ENCODE peak calls at places on chromosomes 1 and 21, in seven cellular contexts. One of them, this sample, is unnamed.

GRCh38 chr1:21149862-21150432 is 26.8 kb downstream of the EIF4G3 start:
- DNase-seq in uterus: no peak
- DNase-seq in HCT116: peak; percentile 72
- DNase-seq in A549: peak; percentile 52
- DNase-seq in CD4-positive, alpha-beta T cell: no peak
- DNase-seq in IMR-90: peak; percentile 96
- DNase-seq in endodermal cell: peak; percentile 53
- DNase-seq in this sample: no peak

GRCh38 chr1:162056043-162056442 is 13.4 kb upstream of the NOS1AP start:
- DNase-seq in uterus: peak; percentile 58
- DNase-seq in HCT116: peak; percentile 74
- DNase-seq in A549: peak; percentile 72
- DNase-seq in CD4-positive, alpha-beta T cell: peak; percentile 19
- DNase-seq in IMR-90: peak; percentile 67
- DNase-seq in endodermal cell: peak; percentile 93
- DNase-seq in this sample: peak; percentile 73

GRCh38 chr21:45013271-45013841 is 61.0 kb upstream of the ADARB1 start:
- DNase-seq in uterus: no peak
- DNase-seq in HCT116: no peak
- DNase-seq in A549: no peak
- DNase-seq in CD4-positive, alpha-beta T cell: no peak
- DNase-seq in IMR-90: no peak
- DNase-seq in endodermal cell: peak; percentile 75
- DNase-seq in this sample: peak; percentile 76

GRCh38 chr21:19853709-19854575 is 1144.3 kb upstream of the NCAM2 start:
- DNase-seq in uterus: no peak
- DNase-seq in HCT116: no peak
- DNase-seq in A549: no peak
- DNase-seq in CD4-positive, alpha-beta T cell: no peak
- DNase-seq in IMR-90: no peak
- DNase-seq in endodermal cell: peak; percentile 55
- DNase-seq in this sample: no peak

GRCh38 chr1:214864896-214865688 is 217.4 kb upstream of the KCNK2 start:
- DNase-seq in uterus: no peak
- DNase-seq in HCT116: no peak
- DNase-seq in A549: peak; percentile 22
- DNase-seq in CD4-positive, alpha-beta T cell: no peak
- DNase-seq in IMR-90: peak; percentile 87
- DNase-seq in endodermal cell: no peak
- DNase-seq in this sample: no peak

GRCh38 chr21:26171310-26172100 is 935 bp upstream of the APP start:
- DNase-seq in uterus: no peak
- DNase-seq in HCT116: no peak
- DNase-seq in A549: no peak
- DNase-seq in CD4-positive, alpha-beta T cell: no peak
- DNase-seq in IMR-90: no peak
- DNase-seq in endodermal cell: no peak
- DNase-seq in this sample: no peak

GRCh38 chr1:12088607-12089006 is 25.5 kb downstream of the TNFRSF8 start:
- DNase-seq in uterus: no peak
- DNase-seq in HCT116: no peak
- DNase-seq in A549: no peak
- DNase-seq in CD4-positive, alpha-beta T cell: peak; percentile 50
- DNase-seq in IMR-90: no peak
- DNase-seq in endodermal cell: no peak
- DNase-seq in this sample: peak; percentile 53

GRCh38 chr1:230268371-230269170 is 157.6 kb downstream of the PGBD5 start:
- DNase-seq in uterus: no peak
- DNase-seq in HCT116: peak; percentile 6
- DNase-seq in A549: peak; percentile 64
- DNase-seq in CD4-positive, alpha-beta T cell: no peak
- DNase-seq in IMR-90: peak; percentile 75
- DNase-seq in endodermal cell: peak; percentile 80
- DNase-seq in this sample: no peak

GRCh38 chr1:26999440-26999987 is 6.0 kb downstream of the TRNP1 start:
- DNase-seq in uterus: peak; percentile 91
- DNase-seq in HCT116: peak; percentile 83
- DNase-seq in A549: peak; percentile 90
- DNase-seq in CD4-positive, alpha-beta T cell: no peak
- DNase-seq in IMR-90: peak; percentile 98
- DNase-seq in endodermal cell: peak; percentile 95
- DNase-seq in this sample: peak; percentile 91

GRCh38 chr1:47324682-47325081 is 8.9 kb upstream of the CMPK1 start:
- DNase-seq in uterus: no peak
- DNase-seq in HCT116: no peak
- DNase-seq in A549: no peak
- DNase-seq in CD4-positive, alpha-beta T cell: no peak
- DNase-seq in IMR-90: no peak
- DNase-seq in endodermal cell: no peak
- DNase-seq in this sample: no peak

GRCh38 chr1:241716915-241717651 is 65.0 kb downstream of the WDR64 start:
- DNase-seq in uterus: no peak
- DNase-seq in HCT116: no peak
- DNase-seq in A549: no peak
- DNase-seq in CD4-positive, alpha-beta T cell: no peak
- DNase-seq in IMR-90: no peak
- DNase-seq in endodermal cell: no peak
- DNase-seq in this sample: no peak

GRCh38 chr1:204295666-204296065 is 64.1 kb downstream of the PLEKHA6 start:
- DNase-seq in uterus: no peak
- DNase-seq in HCT116: no peak
- DNase-seq in A549: no peak
- DNase-seq in CD4-positive, alpha-beta T cell: no peak
- DNase-seq in IMR-90: no peak
- DNase-seq in endodermal cell: no peak
- DNase-seq in this sample: no peak

GRCh38 chr21:35940074-35940927 is 120.0 kb downstream of the SETD4 start:
- DNase-seq in uterus: peak; percentile 45
- DNase-seq in HCT116: peak; percentile 68
- DNase-seq in A549: peak; percentile 61
- DNase-seq in CD4-positive, alpha-beta T cell: no peak
- DNase-seq in IMR-90: peak; percentile 81
- DNase-seq in endodermal cell: peak; percentile 55
- DNase-seq in this sample: no peak

GRCh38 chr21:42313501-42313969 is 1.7 kb downstream of the TFF3 start:
- DNase-seq in uterus: no peak
- DNase-seq in HCT116: no peak
- DNase-seq in A549: no peak
- DNase-seq in CD4-positive, alpha-beta T cell: no peak
- DNase-seq in IMR-90: no peak
- DNase-seq in endodermal cell: peak; percentile 86
- DNase-seq in this sample: no peak

GRCh38 chr21:37484535-37485474 is 118.2 kb downstream of the DYRK1A start:
- DNase-seq in uterus: no peak
- DNase-seq in HCT116: no peak
- DNase-seq in A549: no peak
- DNase-seq in CD4-positive, alpha-beta T cell: no peak
- DNase-seq in IMR-90: peak; percentile 20
- DNase-seq in endodermal cell: no peak
- DNase-seq in this sample: no peak

GRCh38 chr1:118785246-118785645 is 202.9 kb downstream of the TBX15 start:
- DNase-seq in uterus: no peak
- DNase-seq in HCT116: no peak
- DNase-seq in A549: no peak
- DNase-seq in CD4-positive, alpha-beta T cell: no peak
- DNase-seq in IMR-90: no peak
- DNase-seq in endodermal cell: no peak
- DNase-seq in this sample: peak; percentile 41

GRCh38 chr21:25733859-25734653 is 648 bp downstream of the ATP5PF start:
- DNase-seq in uterus: no peak
- DNase-seq in HCT116: no peak
- DNase-seq in A549: peak; percentile 1
- DNase-seq in CD4-positive, alpha-beta T cell: no peak
- DNase-seq in IMR-90: peak; percentile 35
- DNase-seq in endodermal cell: no peak
- DNase-seq in this sample: no peak

GRCh38 chr1:171676823-171677222 is 24.3 kb upstream of the MYOC start:
- DNase-seq in uterus: no peak
- DNase-seq in HCT116: no peak
- DNase-seq in A549: no peak
- DNase-seq in CD4-positive, alpha-beta T cell: no peak
- DNase-seq in IMR-90: no peak
- DNase-seq in endodermal cell: peak; percentile 6
- DNase-seq in this sample: no peak

GRCh38 chr1:27785763-27786162 is 12.7 kb downstream of the STX12 start:
- DNase-seq in uterus: no peak
- DNase-seq in HCT116: no peak
- DNase-seq in A549: no peak
- DNase-seq in CD4-positive, alpha-beta T cell: no peak
- DNase-seq in IMR-90: peak; percentile 29
- DNase-seq in endodermal cell: no peak
- DNase-seq in this sample: no peak

GRCh38 chr1:156675715-156676311 is 1.4 kb downstream of the NES start:
- DNase-seq in uterus: peak; percentile 61
- DNase-seq in HCT116: no peak
- DNase-seq in A549: no peak
- DNase-seq in CD4-positive, alpha-beta T cell: no peak
- DNase-seq in IMR-90: peak; percentile 39
- DNase-seq in endodermal cell: peak; percentile 85
- DNase-seq in this sample: no peak

GRCh38 chr1:35476099-35476674 is 81.0 kb downstream of the KIAA0319L start:
- DNase-seq in uterus: no peak
- DNase-seq in HCT116: no peak
- DNase-seq in A549: no peak
- DNase-seq in CD4-positive, alpha-beta T cell: no peak
- DNase-seq in IMR-90: peak; percentile 6
- DNase-seq in endodermal cell: no peak
- DNase-seq in this sample: no peak

GRCh38 chr1:241007668-241008067 is 349.3 kb downstream of the RGS7 start:
- DNase-seq in uterus: no peak
- DNase-seq in HCT116: no peak
- DNase-seq in A549: no peak
- DNase-seq in CD4-positive, alpha-beta T cell: no peak
- DNase-seq in IMR-90: no peak
- DNase-seq in endodermal cell: no peak
- DNase-seq in this sample: no peak

GRCh38 chr1:7768583-7768982 is 2.5 kb upstream of the VAMP3 start:
- DNase-seq in uterus: no peak
- DNase-seq in HCT116: no peak
- DNase-seq in A549: no peak
- DNase-seq in CD4-positive, alpha-beta T cell: no peak
- DNase-seq in IMR-90: no peak
- DNase-seq in endodermal cell: no peak
- DNase-seq in this sample: no peak

GRCh38 chr1:7770939-7771672 is at the start of gene VAMP3:
- DNase-seq in uterus: peak; percentile 83
- DNase-seq in HCT116: peak; percentile 44
- DNase-seq in A549: peak; percentile 80
- DNase-seq in CD4-positive, alpha-beta T cell: peak; percentile 84
- DNase-seq in IMR-90: peak; percentile 67
- DNase-seq in endodermal cell: peak; percentile 97
- DNase-seq in this sample: peak; percentile 93

GRCh38 chr1:7771673-7772299 is 690 bp downstream of the VAMP3 start:
- DNase-seq in uterus: no peak
- DNase-seq in HCT116: no peak
- DNase-seq in A549: no peak
- DNase-seq in CD4-positive, alpha-beta T cell: no peak
- DNase-seq in IMR-90: no peak
- DNase-seq in endodermal cell: no peak
- DNase-seq in this sample: no peak

GRCh38 chr1:7770620-7770938 is 517 bp upstream of the VAMP3 start:
- DNase-seq in uterus: no peak
- DNase-seq in HCT116: no peak
- DNase-seq in A549: no peak
- DNase-seq in CD4-positive, alpha-beta T cell: no peak
- DNase-seq in IMR-90: no peak
- DNase-seq in endodermal cell: no peak
- DNase-seq in this sample: no peak

GRCh38 chr1:7769673-7770412 is 1.3 kb upstream of the VAMP3 start:
- DNase-seq in uterus: no peak
- DNase-seq in HCT116: no peak
- DNase-seq in A549: no peak
- DNase-seq in CD4-positive, alpha-beta T cell: no peak
- DNase-seq in IMR-90: no peak
- DNase-seq in endodermal cell: no peak
- DNase-seq in this sample: no peak
- H3K27ac ChIP-seq in uterus: no peak overlapping the region
- H3K27ac ChIP-seq in HCT116: no peak overlapping the region
- H3K27ac ChIP-seq in A549: no peak overlapping the region
- H3K27ac ChIP-seq in CD4-positive, alpha-beta T cell: no peak overlapping the region
- H3K27ac ChIP-seq in IMR-90: no peak overlapping the region
- H3K27ac ChIP-seq in endodermal cell: no peak overlapping the region
- H3K27ac ChIP-seq in this sample: no peak overlapping the region

DNA sequence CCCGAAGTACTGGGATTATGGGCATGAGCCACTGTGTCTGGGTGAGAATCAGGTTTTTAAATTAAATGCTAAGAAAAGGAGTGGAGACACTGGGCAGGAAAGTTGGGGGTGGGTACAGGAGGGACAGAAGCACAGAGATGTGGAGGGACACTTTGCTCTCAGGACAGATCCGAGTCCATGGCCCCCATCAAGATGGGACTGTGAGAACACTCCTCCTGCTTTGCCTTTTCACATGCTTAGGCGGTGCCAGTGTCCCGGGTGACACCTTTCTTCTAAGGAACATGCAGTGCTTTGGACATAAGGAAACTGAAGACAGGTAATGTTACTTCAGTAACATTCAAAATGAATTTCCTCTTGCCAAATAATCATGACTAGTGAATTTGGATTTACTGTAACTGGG is 16.7 kb downstream of the SLC25A33 start:
- DNase-seq in uterus: no peak
- DNase-seq in HCT116: no peak
- DNase-seq in A549: no peak
- DNase-seq in CD4-positive, alpha-beta T cell: no peak
- DNase-seq in IMR-90: no peak
- DNase-seq in endodermal cell: no peak
- DNase-seq in this sample: peak; percentile 24
- H3K27ac ChIP-seq in uterus: peak overlapping the region; percentile 35
- H3K27ac ChIP-seq in HCT116: no peak overlapping the region
- H3K27ac ChIP-seq in A549: no peak overlapping the region
- H3K27ac ChIP-seq in CD4-positive, alpha-beta T cell: no peak overlapping the region
- H3K27ac ChIP-seq in IMR-90: no peak overlapping the region
- H3K27ac ChIP-seq in endodermal cell: no peak overlapping the region
- H3K27ac ChIP-seq in this sample: no peak overlapping the region

GRCh38 chr1:19427087-19427781 is 58.1 kb downstream of the CAPZB start:
- DNase-seq in uterus: no peak
- DNase-seq in HCT116: no peak
- DNase-seq in A549: no peak
- DNase-seq in CD4-positive, alpha-beta T cell: no peak
- DNase-seq in IMR-90: peak; percentile 87
- DNase-seq in endodermal cell: no peak
- DNase-seq in this sample: peak; percentile 68
- H3K27ac ChIP-seq in uterus: peak overlapping the region; percentile 71
- H3K27ac ChIP-seq in HCT116: no peak overlapping the region
- H3K27ac ChIP-seq in A549: no peak overlapping the region
- H3K27ac ChIP-seq in CD4-positive, alpha-beta T cell: no peak overlapping the region
- H3K27ac ChIP-seq in IMR-90: peak overlapping the region; percentile 93
- H3K27ac ChIP-seq in endodermal cell: no peak overlapping the region
- H3K27ac ChIP-seq in this sample: peak overlapping the region; percentile 8

DNA sequence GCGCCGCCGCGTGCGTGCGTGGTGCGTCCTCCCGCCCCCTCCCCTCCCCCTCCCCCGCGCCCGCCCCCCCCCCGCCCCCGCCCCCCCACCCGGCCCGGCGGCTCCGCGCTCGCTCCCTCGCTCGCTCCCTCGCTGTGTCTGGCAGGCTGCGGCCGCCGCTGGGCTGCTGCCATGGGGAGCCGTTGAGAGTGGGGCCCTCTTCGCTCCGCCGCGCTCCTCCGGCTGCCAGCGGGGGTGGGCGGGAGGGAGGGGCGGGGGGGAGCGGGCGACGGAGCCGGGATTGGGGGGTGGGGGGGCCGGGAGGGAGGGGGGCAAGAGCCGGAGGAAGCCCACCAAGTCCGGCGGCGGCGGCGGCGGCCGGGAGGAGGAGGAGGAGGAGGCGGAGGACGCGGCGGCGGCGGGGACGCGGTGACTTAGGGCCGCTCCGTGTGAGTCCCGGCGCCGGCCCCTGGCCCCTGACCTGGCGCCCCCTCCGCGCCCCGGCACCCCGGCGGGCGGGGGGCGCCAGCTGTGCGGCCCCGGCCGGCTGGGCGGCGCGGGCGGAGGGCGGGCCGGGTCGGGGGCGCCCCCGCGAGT is 2.4 kb upstream of the ZBTB18 start:
- DNase-seq in uterus: no peak
- DNase-seq in HCT116: no peak
- DNase-seq in A549: no peak
- DNase-seq in CD4-positive, alpha-beta T cell: no peak
- DNase-seq in IMR-90: no peak
- DNase-seq in endodermal cell: peak; percentile 82
- DNase-seq in this sample: no peak
- H3K27ac ChIP-seq in uterus: peak overlapping the region; percentile 93
- H3K27ac ChIP-seq in HCT116: no peak overlapping the region
- H3K27ac ChIP-seq in A549: peak overlapping the region; percentile 100
- H3K27ac ChIP-seq in CD4-positive, alpha-beta T cell: peak overlapping the region; percentile 46
- H3K27ac ChIP-seq in IMR-90: peak overlapping the region; percentile 61
- H3K27ac ChIP-seq in endodermal cell: no peak overlapping the region
- H3K27ac ChIP-seq in this sample: no peak overlapping the region

This sample was measured in aorta.